ENCODE peak calls at places on chromosome 1, in five cellular contexts. W, F, Y, E and H are unnamed samples. For H3K4me1 and H3K36me3, the result is how much of the 10 kb centered on the place peaks cover.

GRCh38 chr1:44648514-44649250 is 25.6 kb downstream of the TMEM53 start:
- DNase-seq in W (no peak), F (no peak), Y (no peak), E (no peak), H (no peak)

GRCh38 chr1:90394247-90394646 is 322.9 kb downstream of the BARHL2 start:
- DNase-seq in W (no peak), F (no peak), Y (no peak), E (no peak), H (no peak)

GRCh38 chr1:219189021-219189824 is 15.5 kb downstream of the LYPLAL1 start:
- DNase-seq in W (no peak), F (no peak), Y (peak), E (no peak), H (no peak)

GRCh38 chr1:207868252-207868768 is 42.6 kb downstream of the CD34 start:
- DNase-seq in W (peak), F (no peak), Y (no peak), E (peak), H (no peak)

GRCh38 chr1:246769306-246769705 is 45.1 kb downstream of the SCCPDH start:
- DNase-seq in W (no peak), F (no peak), Y (peak), E (no peak), H (no peak)

GRCh38 chr1:104072915-104073371 is 323.2 kb downstream of the AMY1C start:
- DNase-seq in W (no peak), F (no peak), Y (no peak), E (no peak), H (no peak)

GRCh38 chr1:160755864-160756616 is 17.0 kb downstream of the SLAMF7 start:
- DNase-seq in W (no peak), F (no peak), Y (no peak), E (no peak), H (no peak)

GRCh38 chr1:218742478-218743260 is 397.5 kb downstream of the TGFB2 start:
- DNase-seq in W (no peak), F (no peak), Y (no peak), E (no peak), H (no peak)

GRCh38 chr1:67308136-67308535 is 463 bp downstream of the IL12RB2 start:
- DNase-seq in W (no peak), F (no peak), Y (no peak), E (no peak), H (no peak)

GRCh38 chr1:115063238-115063901 is 25.9 kb downstream of the TSPAN2 start:
- DNase-seq in W (no peak), F (no peak), Y (no peak), E (no peak), H (no peak)

GRCh38 chr1:226097866-226098625 is 35.5 kb downstream of the H3-3A start:
- DNase-seq in W (no peak), F (no peak), Y (peak), E (no peak), H (no peak)

GRCh38 chr1:48182441-48182840 is 40.1 kb upstream of the SLC5A9 start:
- DNase-seq in W (no peak), F (no peak), Y (no peak), E (no peak), H (no peak)

DNA sequence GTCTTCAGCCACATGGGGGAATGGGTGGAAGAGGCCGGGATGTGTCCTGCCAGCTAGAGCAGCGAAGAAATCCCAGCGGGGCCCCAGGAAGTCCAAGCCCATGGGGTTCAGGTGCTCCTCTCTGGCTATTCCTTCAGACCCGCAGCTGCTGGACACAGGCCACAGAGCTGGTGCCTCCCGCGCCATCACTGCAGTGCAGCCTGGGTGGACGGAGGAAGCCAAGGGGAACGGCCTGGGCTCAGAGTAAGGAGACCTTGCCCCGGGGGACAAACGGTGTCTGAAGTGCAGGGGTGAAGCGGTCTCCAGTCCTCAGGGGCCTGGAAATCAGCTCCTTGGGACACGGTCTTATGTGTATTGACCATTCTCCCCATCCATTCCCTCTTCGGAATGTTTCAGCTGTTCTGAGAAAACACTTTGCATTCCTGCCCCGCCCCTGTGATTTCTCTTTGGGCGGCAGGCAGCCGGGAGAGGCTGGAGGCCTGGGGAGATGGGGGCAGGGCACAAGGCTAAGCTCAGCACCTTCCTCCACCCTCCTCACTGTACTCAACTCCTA is 18.4 kb downstream of the MTHFR start:
- DNase-seq in W (peak), F (no peak), Y (peak), E (peak), H (no peak)
- H3K4me1 ChIP-seq in W (half or more), F (half or more), Y (under half), E (under half), H (half or more)

GRCh38 chr1:10824821-10825540 is 28.5 kb upstream of the CASZ1 start:
- DNase-seq in W (no peak), F (peak), Y (peak), E (no peak), H (no peak)
- TF ChIP-seq POLR2A in W (no peak), F (no peak), Y (no peak), E (no peak), H (no peak)

GRCh38 chr1:206445116-206445515 is 25.2 kb upstream of the IKBKE start:
- DNase-seq in W (peak), F (no peak), Y (peak), E (peak), H (no peak)
- H3K36me3 ChIP-seq in W (under half), F (under half), Y (under half), E (half or more), H (under half)

GRCh38 chr1:12595839-12596821 is 21.9 kb downstream of the DHRS3 start:
- DNase-seq in W (peak), F (no peak), Y (peak), E (peak), H (no peak)

GRCh38 chr1:12592496-12592895 is 25.5 kb downstream of the DHRS3 start:
- DNase-seq in W (no peak), F (no peak), Y (no peak), E (no peak), H (no peak)

GRCh38 chr1:12593621-12594066 is 24.4 kb downstream of the DHRS3 start:
- DNase-seq in W (peak), F (no peak), Y (peak), E (no peak), H (no peak)

GRCh38 chr1:12594966-12595838 is 22.8 kb downstream of the DHRS3 start:
- DNase-seq in W (no peak), F (no peak), Y (peak), E (no peak), H (no peak)

GRCh38 chr1:12594490-12594889 is 23.5 kb downstream of the DHRS3 start:
- DNase-seq in W (no peak), F (no peak), Y (no peak), E (no peak), H (no peak)
- H3K4me1 ChIP-seq in W (half or more), F (half or more), Y (under half), E (under half), H (half or more)

DNA sequence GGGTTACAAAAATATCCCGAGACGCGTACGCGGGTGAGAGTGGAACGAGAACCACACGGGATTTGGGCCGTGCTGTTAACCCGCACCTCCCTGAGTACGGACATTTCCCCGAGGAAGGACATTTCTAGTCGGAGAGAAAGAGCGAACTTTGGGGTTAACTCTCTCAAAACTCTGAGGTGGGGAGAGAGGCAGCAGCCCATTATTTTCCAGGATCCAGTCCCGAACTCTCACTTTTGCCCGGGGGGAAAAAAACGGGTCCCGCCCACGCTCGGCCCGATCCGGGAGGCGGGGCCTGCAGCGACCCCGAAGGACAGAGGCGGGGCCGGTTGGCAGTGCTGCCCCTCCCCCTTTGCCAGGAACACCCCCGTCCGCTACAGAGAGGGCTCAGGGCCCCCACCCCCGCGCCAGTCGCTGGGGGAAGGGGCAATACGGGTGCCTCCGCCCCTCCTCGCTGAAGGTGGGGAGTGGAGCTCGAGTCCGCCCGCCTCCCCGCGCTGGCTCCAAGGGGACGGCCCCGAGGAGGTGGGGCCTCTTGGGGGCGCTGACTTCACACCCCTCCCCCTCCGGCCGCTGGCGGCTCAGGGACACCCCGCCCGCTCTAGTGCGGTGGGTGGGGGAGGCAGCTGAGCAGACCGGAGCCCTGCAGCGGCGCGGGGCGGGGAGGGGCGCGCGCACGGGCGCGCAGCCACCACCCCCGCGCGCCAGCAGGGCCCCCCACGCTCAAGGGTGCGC is 722 bp downstream of the NUCKS1 start:
- DNase-seq in W (peak), F (peak), Y (peak), E (peak), H (peak)
- TF ChIP-seq POLR2A in W (peak), F (no peak), Y (no peak), E (peak), H (peak)

DNA sequence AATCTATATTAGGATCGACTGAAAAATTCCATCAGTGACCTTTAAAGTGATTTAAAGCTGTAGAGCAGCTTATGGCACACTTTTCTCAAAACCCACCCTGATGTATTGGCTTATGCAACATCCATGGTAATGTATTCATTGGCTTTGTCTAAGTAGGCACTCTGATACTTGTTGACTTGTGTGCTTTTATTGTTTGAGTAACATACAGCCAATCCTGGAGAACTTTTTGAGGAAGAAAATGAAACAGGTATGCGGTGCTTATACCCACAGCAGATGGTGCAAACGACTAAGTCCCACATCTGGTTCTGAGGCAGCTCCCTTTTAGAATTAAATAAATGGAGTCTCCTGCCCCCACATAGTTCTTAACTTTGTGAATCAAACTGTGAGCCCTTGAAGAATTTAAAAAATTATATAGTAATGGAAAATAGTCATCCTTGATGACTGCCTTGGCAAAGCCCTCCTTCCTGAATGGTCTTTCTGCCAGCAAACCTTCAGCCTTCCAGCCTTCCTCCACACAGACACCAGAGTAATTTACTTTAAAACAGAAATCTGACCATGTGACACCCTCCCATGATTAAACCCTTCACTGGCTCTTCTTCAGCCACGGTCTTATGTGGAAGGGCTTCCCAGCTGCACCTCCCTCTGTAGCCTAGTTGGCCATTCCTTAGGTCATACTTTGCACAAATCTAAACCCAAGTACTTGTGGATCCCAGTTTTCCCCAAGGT is 116.0 kb downstream of the BCAR3 start:
- DNase-seq in W (no peak), F (no peak), Y (peak), E (no peak), H (no peak)
- H3K36me3 ChIP-seq in W (under half), F (under half), Y (under half), E (under half), H (under half)

DNA sequence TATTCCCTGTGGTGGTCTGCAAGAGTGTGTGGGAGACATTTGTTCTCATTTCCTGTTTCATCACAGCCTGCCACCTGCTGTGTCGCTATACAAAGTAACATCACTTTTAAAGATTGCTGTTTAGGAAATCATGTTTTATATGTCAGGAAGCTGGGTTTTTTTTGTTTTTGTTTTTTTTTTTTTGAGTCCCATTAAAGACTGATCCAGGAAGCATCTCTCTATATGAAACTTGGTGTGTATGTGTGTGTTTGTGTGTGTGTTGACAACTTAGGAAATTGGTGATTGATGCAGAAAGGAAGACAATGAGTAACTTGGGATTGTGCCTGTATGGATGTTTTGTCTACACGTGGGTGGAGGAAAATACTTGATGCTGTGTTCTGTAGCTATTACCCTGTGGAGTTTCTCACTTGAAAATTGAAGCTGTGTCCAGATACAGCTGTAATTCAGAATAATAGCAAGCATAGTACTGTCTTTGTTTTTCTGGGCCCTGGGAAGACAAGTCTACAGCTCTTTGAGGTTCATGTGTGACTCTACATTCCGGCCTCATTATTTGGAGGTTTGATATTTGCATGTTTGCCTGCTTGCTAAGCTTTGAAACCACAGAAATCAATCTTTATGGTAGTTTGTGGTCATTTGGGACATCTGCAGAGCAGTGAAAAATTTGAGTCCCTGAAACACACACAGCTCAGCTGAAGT is 47.9 kb downstream of the LAMC1 start:
- DNase-seq in W (no peak), F (no peak), Y (peak), E (no peak), H (no peak)
- H3K4me1 ChIP-seq in W (half or more), F (under half), Y (under half), E (under half), H (under half)

DNA sequence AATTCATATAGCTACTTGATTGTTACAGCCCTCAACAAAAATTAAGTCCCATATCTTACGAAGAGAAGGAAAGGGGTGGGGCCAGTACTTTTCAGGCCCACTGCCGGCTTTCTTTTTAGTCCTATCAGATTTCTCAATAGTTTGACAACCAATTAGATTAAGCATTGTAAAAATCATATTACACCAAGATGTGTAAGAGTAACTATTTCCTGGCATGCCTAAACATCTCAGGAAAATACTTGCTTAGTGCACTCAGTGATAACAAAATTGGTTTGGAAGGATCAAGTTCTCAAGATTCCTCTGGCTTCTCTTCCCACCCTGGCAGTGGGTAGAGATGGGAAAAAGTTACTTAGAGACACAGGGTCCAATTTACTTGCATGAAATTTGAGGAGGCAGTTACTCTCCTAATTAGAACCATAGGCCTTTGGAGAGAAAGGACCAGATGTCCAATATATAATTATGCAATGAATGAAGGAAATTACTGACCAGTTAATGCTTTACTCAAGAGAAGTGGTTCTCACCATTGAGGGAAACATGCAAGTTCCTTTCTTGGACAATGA is 30.1 kb downstream of the STPG1 start:
- DNase-seq in W (no peak), F (no peak), Y (no peak), E (no peak), H (no peak)
- TF ChIP-seq POLR2A in W (no peak), F (no peak), Y (no peak), E (no peak), H (no peak)

GRCh38 chr1:52801011-52801410 is 41.5 kb upstream of the ZYG11A start:
- DNase-seq in W (no peak), F (no peak), Y (no peak), E (no peak), H (no peak)
- H3K36me3 ChIP-seq in W (under half), F (under half), Y (under half), E (under half), H (under half)